ENCODE peak calls at places on chromosomes 11 and 22, in ten cellular contexts. X is KG1, P is skeletal muscle cell, R is iPS-NIHi11, W is fibroblast of the conjunctiva, Q is body of pancreas, G is HT-29, L is EH, Y is ELF-1, M is renal cortical epithelial cell. Z is an unnamed sample.

GRCh38 chr11:132944557-132944920 is 587.8 kb downstream of the OPCML start:
- DNase-seq in X (no peak), P (no peak), R (peak), W (no peak), Q (no peak), G (no peak), L (no peak), Y (peak), M (no peak), Z (no peak)

GRCh38 chr11:92978226-92979111 is 9.0 kb downstream of the MTNR1B start:
- DNase-seq in X (no peak), P (no peak), R (no peak), W (peak), Q (no peak), G (no peak), L (peak), Y (no peak), M (no peak), Z (no peak)

GRCh38 chr11:2933376-2934056 is 4.3 kb upstream of the PHLDA2 start:
- DNase-seq in X (no peak), P (no peak), R (peak), W (peak), Q (peak), G (peak), L (peak), Y (peak), M (peak), Z (peak)

GRCh38 chr11:79382301-79382700 is 58.5 kb downstream of the TENM4 start:
- DNase-seq in X (no peak), P (no peak), R (no peak), W (no peak), Q (no peak), G (no peak), L (no peak), Y (no peak), M (no peak), Z (no peak)

GRCh38 chr22:37330200-37331033 is 48.1 kb downstream of the CYTH4 start:
- DNase-seq in X (no peak), P (peak), R (peak), W (peak), Q (peak), G (peak), L (peak), Y (peak), M (peak), Z (no peak)

GRCh38 chr11:104668797-104669463 is 229.3 kb downstream of the CASP12 start:
- DNase-seq in X (no peak), P (peak), R (no peak), W (peak), Q (no peak), G (peak), L (peak), Y (no peak), M (peak), Z (no peak)

GRCh38 chr11:33997473-33998347 is 53.8 kb upstream of the CAPRIN1 start:
- DNase-seq in X (no peak), P (no peak), R (no peak), W (peak), Q (no peak), G (no peak), L (peak), Y (peak), M (no peak), Z (no peak)

GRCh38 chr11:84498016-84498415 is 1129.1 kb downstream of the DLG2 start:
- DNase-seq in X (no peak), P (peak), R (no peak), W (peak), Q (no peak), G (no peak), L (peak), Y (no peak), M (peak), Z (no peak)

GRCh38 chr22:43273902-43274484 is 69.2 kb downstream of the SCUBE1 start:
- DNase-seq in X (peak), P (no peak), R (peak), W (peak), Q (peak), G (peak), L (peak), Y (peak), M (peak), Z (no peak)

GRCh38 chr22:17435375-17435774 is 66.1 kb downstream of the CECR2 start:
- DNase-seq in X (no peak), P (no peak), R (no peak), W (no peak), Q (no peak), G (no peak), L (no peak), Y (no peak), M (no peak), Z (no peak)